ENCODE peak calls at places on chromosome 13, in nine cellular contexts. U is NCI-H2107, B is OCI-LY7, W is SJSA1, J is Kasumi-1, L is right lobe of liver, M is hippocampal formation, A is small intestine, C is brain pericyte. I is an unnamed sample.

GRCh38 chr13:97205971-97206370 is 16.2 kb upstream of the MBNL2 start:
- DNase-seq in U (no peak), B (no peak), W (no peak), J (no peak), L (no peak), M (no peak), A (peak; percentile 38), C (no peak), I (no peak)

GRCh38 chr13:23901365-23901764 is 4.1 kb upstream of the C1QTNF9B start:
- DNase-seq in U (no peak), B (no peak), W (no peak), J (no peak), L (no peak), M (no peak), A (no peak), C (no peak), I (no peak)

GRCh38 chr13:27797228-27797624 is 4.9 kb downstream of the GSX1 start:
- DNase-seq in U (no peak), B (no peak), W (no peak), J (no peak), L (no peak), M (no peak), A (peak; percentile 33), C (no peak), I (no peak)

GRCh38 chr13:25890671-25891212 is 161.1 kb downstream of the SHISA2 start:
- DNase-seq in U (no peak), B (no peak), W (no peak), J (no peak), L (no peak), M (no peak), A (no peak), C (no peak), I (no peak)

GRCh38 chr13:79710376-79710775 is 229.4 kb downstream of the NDFIP2 start:
- DNase-seq in U (no peak), B (no peak), W (no peak), J (no peak), L (no peak), M (no peak), A (no peak), C (no peak), I (no peak)

GRCh38 chr13:42355118-42355840 is 83.3 kb downstream of the AKAP11 start:
- DNase-seq in U (no peak), B (no peak), W (no peak), J (no peak), L (no peak), M (no peak), A (no peak), C (no peak), I (peak; percentile 51)

GRCh38 chr13:110953416-110953815 is 38.5 kb upstream of the ANKRD10 start:
- DNase-seq in U (no peak), B (no peak), W (peak; percentile 59), J (no peak), L (no peak), M (no peak), A (no peak), C (no peak), I (no peak)

GRCh38 chr13:109758937-109759480 is 27.4 kb downstream of the IRS2 start:
- DNase-seq in U (no peak), B (no peak), W (peak; percentile 72), J (no peak), L (no peak), M (no peak), A (no peak), C (no peak), I (no peak)

GRCh38 chr13:97849305-97849704 is 104.2 kb upstream of the IPO5 start:
- DNase-seq in U (peak; percentile 70), B (peak; percentile 24), W (no peak), J (peak; percentile 48), L (no peak), M (no peak), A (no peak), C (no peak), I (no peak)